ENCODE peak calls at places on chromosomes 13 and 19, in seven cellular contexts. M, C, G, L, P, K and R are unnamed samples.

GRCh38 chr13:32117696-32118095 is 86.1 kb downstream of the FRY start:
- DNase-seq in M (no peak), C (peak), G (peak), L (no peak), P (peak), K (no peak), R (no peak)

GRCh38 chr19:18202759-18203407 is 959 bp downstream of the RAB3A start:
- DNase-seq in M (no peak), C (no peak), G (no peak), L (no peak), P (no peak), K (peak), R (peak)

GRCh38 chr13:106981050-106981449 is 413.1 kb upstream of the ARGLU1 start:
- DNase-seq in M (no peak), C (no peak), G (no peak), L (no peak), P (no peak), K (no peak), R (no peak)

GRCh38 chr13:51249254-51249653 is 27.1 kb downstream of the FAM124A start:
- DNase-seq in M (no peak), C (no peak), G (no peak), L (no peak), P (no peak), K (no peak), R (no peak)

GRCh38 chr13:93249259-93249917 is 22.8 kb downstream of the GPC6 start:
- DNase-seq in M (no peak), C (no peak), G (no peak), L (no peak), P (no peak), K (no peak), R (no peak)

GRCh38 chr19:17125728-17126677 is 50.4 kb downstream of the MYO9B start:
- DNase-seq in M (no peak), C (peak), G (peak), L (peak), P (peak), K (peak), R (peak)

GRCh38 chr19:6073858-6074708 is 36.2 kb downstream of the RFX2 start:
- DNase-seq in M (no peak), C (no peak), G (peak), L (peak), P (no peak), K (no peak), R (no peak)

GRCh38 chr19:10587022-10587838 is at the start of gene AP1M2:
- DNase-seq in M (no peak), C (no peak), G (no peak), L (no peak), P (no peak), K (no peak), R (no peak)

GRCh38 chr19:40781140-40781539 is 3.1 kb downstream of the RAB4B start:
- DNase-seq in M (no peak), C (no peak), G (no peak), L (no peak), P (no peak), K (no peak), R (no peak)

GRCh38 chr19:29878973-29879654 is 62.9 kb upstream of the URI1 start:
- DNase-seq in M (no peak), C (no peak), G (peak), L (no peak), P (no peak), K (no peak), R (no peak)

GRCh38 chr13:27374126-27374613 is 50.2 kb upstream of the GTF3A start:
- DNase-seq in M (no peak), C (no peak), G (no peak), L (no peak), P (no peak), K (no peak), R (no peak)

GRCh38 chr13:27264181-27264580 is 6.4 kb upstream of the RASL11A start:
- DNase-seq in M (no peak), C (no peak), G (no peak), L (no peak), P (no peak), K (no peak), R (no peak)

GRCh38 chr13:50910483-50910805 is 853 bp downstream of the RNASEH2B start:
- DNase-seq in M (peak), C (peak), G (no peak), L (no peak), P (no peak), K (no peak), R (no peak)

GRCh38 chr19:20431826-20432225 is 133.8 kb downstream of the ZNF737 start:
- DNase-seq in M (no peak), C (no peak), G (no peak), L (no peak), P (no peak), K (no peak), R (no peak)

GRCh38 chr13:42211704-42212103 is 60.2 kb upstream of the AKAP11 start:
- DNase-seq in M (no peak), C (no peak), G (no peak), L (no peak), P (no peak), K (no peak), R (no peak)

GRCh38 chr13:112710855-112711527 is 21.2 kb downstream of the ATP11A start:
- DNase-seq in M (no peak), C (no peak), G (peak), L (no peak), P (peak), K (no peak), R (no peak)

GRCh38 chr13:41668130-41668757 is 210.9 kb downstream of the RGCC start:
- DNase-seq in M (peak), C (peak), G (peak), L (peak), P (no peak), K (no peak), R (peak)

GRCh38 chr13:78298657-78299056 is 304.7 kb downstream of the POU4F1 start:
- DNase-seq in M (peak), C (no peak), G (no peak), L (no peak), P (no peak), K (no peak), R (no peak)

GRCh38 chr19:20103091-20103501 is 25.3 kb downstream of the ZNF90 start:
- DNase-seq in M (no peak), C (no peak), G (no peak), L (no peak), P (no peak), K (no peak), R (no peak)

GRCh38 chr19:28103916-28104315 is 1109.0 kb downstream of the UQCRFS1 start:
- DNase-seq in M (no peak), C (no peak), G (no peak), L (no peak), P (no peak), K (no peak), R (no peak)

DNA sequence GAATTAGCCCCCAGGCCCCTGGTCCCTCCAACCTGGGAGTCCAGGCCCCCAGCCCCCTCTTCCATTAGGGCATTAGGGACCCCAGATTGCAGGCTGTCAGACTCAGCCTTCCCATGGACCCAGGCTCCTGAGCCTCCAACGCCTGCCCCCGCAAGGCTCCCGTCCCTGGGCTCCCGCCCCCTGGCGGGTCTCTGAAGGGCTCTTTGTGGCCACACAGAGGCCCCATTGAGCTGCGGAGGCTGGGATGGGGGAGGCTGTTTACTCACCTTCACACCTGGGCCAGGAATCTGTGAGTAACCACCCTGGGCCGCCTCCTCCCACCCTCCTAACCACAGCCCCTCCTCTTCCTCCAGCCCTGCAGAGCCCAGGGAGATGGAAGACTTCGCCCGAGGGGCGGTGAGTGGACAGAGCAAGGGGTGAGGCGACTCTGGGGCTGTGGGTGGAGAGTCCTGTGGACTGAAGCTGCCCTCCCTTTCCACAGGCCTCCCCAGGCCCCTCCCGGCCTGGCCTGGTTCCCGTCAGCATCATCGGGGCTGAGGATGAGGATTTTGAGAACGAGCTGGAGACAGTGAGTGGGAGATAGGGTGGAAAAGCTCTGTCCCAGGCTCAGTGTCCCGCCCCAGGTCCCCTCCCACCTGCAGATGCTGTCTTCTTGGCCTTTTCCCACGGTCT is 4.9 kb downstream of the ARHGEF1 start:
- DNase-seq in M (no peak), C (peak), G (peak), L (peak), P (no peak), K (peak), R (peak)
- H3K4me3 ChIP-seq in M (no peak), C (no peak), G (no peak), L (peak), P (no peak), K (peak), R (peak)

DNA sequence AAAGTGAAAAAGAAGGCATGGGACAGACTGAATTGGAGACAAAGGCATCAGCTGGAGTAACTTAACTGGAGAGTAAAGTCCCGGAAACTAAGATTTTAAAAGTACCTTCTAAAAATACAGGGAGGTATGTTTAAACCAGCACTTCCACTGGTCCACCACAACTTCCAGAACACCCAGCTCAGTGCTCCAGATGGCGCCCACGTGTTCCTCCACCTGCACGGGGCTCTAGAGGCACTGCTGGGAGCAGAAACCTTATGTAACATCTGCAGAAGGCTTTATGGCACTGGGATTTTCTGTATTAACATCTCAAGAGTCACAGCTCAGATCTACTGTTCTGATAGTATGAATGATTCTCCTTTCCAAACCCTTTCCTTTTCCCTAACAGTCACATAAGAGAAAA is 252.1 kb downstream of the DCLK1 start:
- DNase-seq in M (no peak), C (no peak), G (no peak), L (no peak), P (no peak), K (no peak), R (no peak)
- TF ChIP-seq CTCF in M (no peak), C (no peak), G (no peak), L (no peak), P (no peak), K (no peak), R (no peak)

GRCh38 chr19:4606921-4607678 is 32.2 kb upstream of the TNFAIP8L1 start:
- DNase-seq in M (peak), C (peak), G (no peak), L (no peak), P (peak), K (no peak), R (no peak)
- H3K4me3 ChIP-seq in M (no peak), C (peak), G (no peak), L (peak), P (peak), K (no peak), R (no peak)

GRCh38 chr13:101527130-101527529 is 74.7 kb downstream of the ITGBL1 start:
- DNase-seq in M (no peak), C (no peak), G (no peak), L (no peak), P (no peak), K (no peak), R (no peak)

GRCh38 chr13:101535192-101535746 is 82.8 kb downstream of the ITGBL1 start:
- DNase-seq in M (no peak), C (no peak), G (no peak), L (no peak), P (no peak), K (no peak), R (no peak)

GRCh38 chr13:101529419-101529818 is 76.9 kb downstream of the ITGBL1 start:
- DNase-seq in M (no peak), C (no peak), G (peak), L (peak), P (no peak), K (peak), R (no peak)

GRCh38 chr13:101536079-101536478 is 83.6 kb downstream of the ITGBL1 start:
- DNase-seq in M (peak), C (no peak), G (no peak), L (no peak), P (no peak), K (no peak), R (no peak)

GRCh38 chr13:101530293-101530692 is 77.8 kb downstream of the ITGBL1 start:
- DNase-seq in M (no peak), C (no peak), G (no peak), L (no peak), P (no peak), K (no peak), R (no peak)
- TF ChIP-seq CTCF in M (no peak), C (no peak), G (no peak), L (no peak), P (no peak), K (no peak), R (no peak)

DNA sequence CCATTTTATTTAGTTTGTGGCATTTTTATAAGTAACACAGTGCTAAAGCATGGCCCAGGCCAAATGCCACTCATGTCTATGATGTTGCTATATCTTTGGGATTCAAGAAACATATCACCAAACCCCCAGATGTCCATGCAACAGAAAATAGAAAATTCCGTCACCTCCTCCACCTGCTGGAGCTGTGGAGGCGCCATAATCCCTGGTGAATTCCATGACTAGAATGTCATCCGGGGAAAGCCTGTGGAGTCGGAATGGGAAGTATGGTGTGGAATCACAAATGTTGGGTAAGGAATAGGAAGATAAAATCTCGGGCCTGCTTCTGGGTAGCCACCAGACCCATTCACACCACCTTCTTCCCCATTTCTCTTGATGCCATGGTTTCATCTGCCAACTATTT is 51.7 kb upstream of the RAP2A start:
- DNase-seq in M (no peak), C (no peak), G (no peak), L (no peak), P (no peak), K (no peak), R (no peak)
- H3K4me3 ChIP-seq in M (no peak), C (no peak), G (no peak), L (no peak), P (no peak), K (no peak), R (no peak)

GRCh38 chr13:58597552-58597951 is 966.0 kb downstream of the PCDH17 start:
- DNase-seq in M (no peak), C (no peak), G (no peak), L (no peak), P (no peak), K (no peak), R (no peak)
- TF ChIP-seq CTCF in M (no peak), C (no peak), G (no peak), L (no peak), P (no peak), K (no peak), R (no peak)

DNA sequence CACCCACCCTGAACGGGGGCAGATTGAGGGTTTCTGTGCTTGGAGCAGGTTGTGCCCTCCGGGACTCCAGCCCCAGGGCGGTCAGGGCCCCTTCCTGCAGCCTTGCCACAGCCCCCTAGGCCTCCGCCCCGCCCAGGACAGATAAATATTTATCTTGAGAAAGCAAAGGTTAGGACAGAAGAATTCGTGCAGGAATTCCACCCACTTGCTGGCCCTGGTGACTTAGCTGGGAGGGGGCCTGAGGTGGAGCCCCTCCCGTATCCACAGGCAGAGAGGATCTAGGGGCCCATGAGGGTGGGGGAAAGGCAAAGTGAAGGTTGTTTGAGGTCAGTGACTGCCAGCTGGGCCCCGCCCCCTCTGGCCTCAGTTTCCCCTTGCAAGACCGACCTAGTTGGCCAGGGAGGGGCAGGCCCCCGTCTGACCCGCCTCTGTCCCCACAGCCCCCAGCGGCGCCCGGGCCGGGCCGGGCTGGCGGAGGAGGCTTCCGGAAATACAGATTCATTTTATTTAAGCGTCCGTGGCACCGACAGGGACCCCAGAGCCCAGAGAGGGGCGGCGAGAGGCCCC is 5.2 kb downstream of the MIDN start:
- DNase-seq in M (no peak), C (no peak), G (no peak), L (no peak), P (no peak), K (no peak), R (no peak)
- H3K4me3 ChIP-seq in M (peak), C (peak), G (peak), L (peak), P (peak), K (peak), R (peak)